ENCODE peak calls at places on chromosomes 13 and 19, in eight cellular contexts. U is aorta; H is A549; D is tibial nerve; P is AG10803; S is Peyer's patch; V is A673; W is CD4-positive, CD25-positive, alpha-beta regulatory T cell. O is an unnamed sample.

GRCh38 chr19:44549507-44549906 is 20.0 kb upstream of the CEACAM20 start:
- DNase-seq in H (no peak), V (no peak), D (no peak), S (no peak), W (no peak), U (no peak), P (no peak), O (no peak)

GRCh38 chr13:41039746-41040145 is 20.6 kb upstream of the ELF1 start:
- DNase-seq in U (no peak), P (no peak), W (no peak), D (no peak), V (no peak), S (no peak), H (no peak), O (no peak)

GRCh38 chr19:31962565-31962996 is 382.8 kb upstream of the ZNF507 start:
- DNase-seq in U (no peak), D (no peak), H (no peak), S (no peak), V (no peak), W (no peak), P (no peak), O (no peak)

GRCh38 chr13:113129480-113129879 is 6.9 kb downstream of the F10 start:
- DNase-seq in D (no peak), V (no peak), W (no peak), S (no peak), P (no peak), U (no peak), H (no peak), O (no peak)

GRCh38 chr19:34712606-34713261 is 21.3 kb upstream of the ZNF181 start:
- DNase-seq in P (peak), S (no peak), W (peak), V (peak), U (no peak), D (no peak), H (peak), O (no peak)

GRCh38 chr19:48629599-48630288 is 7.4 kb downstream of the DBP start:
- DNase-seq in S (peak), D (no peak), P (no peak), H (no peak), V (peak), U (peak), W (no peak), O (peak)

GRCh38 chr13:43008591-43008990 is 14.8 kb upstream of the DNAJC15 start:
- DNase-seq in U (no peak), P (peak), D (no peak), S (no peak), W (no peak), H (no peak), V (no peak), O (no peak)

GRCh38 chr13:24167666-24168391 is 7.3 kb downstream of the SPATA13 start:
- DNase-seq in D (no peak), W (no peak), H (no peak), U (no peak), V (no peak), P (peak), S (no peak), O (no peak)

GRCh38 chr13:35470671-35471465 is 5.6 kb downstream of the MAB21L1 start:
- DNase-seq in P (peak), W (no peak), V (no peak), H (no peak), S (peak), D (peak), U (peak), O (no peak)

GRCh38 chr13:95315752-95316151 is 14.5 kb upstream of the ABCC4 start:
- DNase-seq in W (no peak), U (no peak), V (no peak), D (no peak), H (peak), S (no peak), P (no peak), O (no peak)

GRCh38 chr13:51913421-51914136 is 51.8 kb downstream of the CCDC70 start:
- DNase-seq in W (no peak), V (no peak), S (no peak), H (no peak), D (no peak), P (no peak), U (no peak), O (no peak)

GRCh38 chr19:33677745-33678426 is 56.1 kb downstream of the CHST8 start:
- DNase-seq in D (no peak), V (no peak), W (no peak), U (no peak), H (no peak), P (no peak), S (no peak), O (peak)

GRCh38 chr19:15759962-15760565 is 22.3 kb downstream of the OR10H3 start:
- DNase-seq in U (no peak), H (peak), V (no peak), W (no peak), P (no peak), D (no peak), S (no peak), O (no peak)

GRCh38 chr13:114296902-114297301 is 15.5 kb downstream of the UPF3A start:
- DNase-seq in S (no peak), V (no peak), D (no peak), W (no peak), P (no peak), H (no peak), U (no peak), O (no peak)

GRCh38 chr19:29590278-29590677 is 15.8 kb upstream of the POP4 start:
- DNase-seq in P (no peak), D (no peak), H (no peak), S (no peak), U (no peak), V (no peak), W (no peak), O (no peak)

GRCh38 chr19:2270572-2271515 is 11.1 kb downstream of the PEAK3 start:
- DNase-seq in S (peak), H (peak), D (peak), W (peak), V (peak), P (peak), U (peak), O (peak)

GRCh38 chr13:44755872-44756271 is 179.7 kb upstream of the TSC22D1 start:
- DNase-seq in S (no peak), V (no peak), H (no peak), U (no peak), W (no peak), D (no peak), P (peak), O (no peak)

GRCh38 chr13:66886248-66886647 is 343.9 kb downstream of the PCDH9 start:
- DNase-seq in S (no peak), P (no peak), W (no peak), V (no peak), H (no peak), D (no peak), U (no peak), O (no peak)

GRCh38 chr19:32138416-32138815 is 207.0 kb upstream of the ZNF507 start:
- DNase-seq in W (no peak), S (no peak), V (peak), P (no peak), D (no peak), H (no peak), U (no peak), O (no peak)

GRCh38 chr13:109784590-109785140 is 1.7 kb downstream of the IRS2 start:
- DNase-seq in U (peak), D (peak), W (peak), P (peak), V (peak), S (peak), H (peak), O (peak)

GRCh38 chr13:78194904-78195639 is 276.4 kb upstream of the EDNRB start:
- DNase-seq in P (peak), V (peak), U (no peak), S (no peak), D (no peak), H (no peak), W (no peak), O (no peak)

GRCh38 chr13:75279834-75280369 is 202.1 kb downstream of the TBC1D4 start:
- DNase-seq in D (no peak), U (no peak), P (no peak), H (no peak), W (no peak), S (no peak), V (no peak), O (no peak)

GRCh38 chr19:44539236-44539819 is 9.9 kb upstream of the CEACAM20 start:
- DNase-seq in V (no peak), P (peak), S (no peak), H (no peak), D (no peak), U (no peak), W (no peak), O (no peak)

GRCh38 chr19:46225558-46226004 is 4.0 kb upstream of the IGFL1 start:
- DNase-seq in H (no peak), U (no peak), P (peak), V (no peak), D (no peak), W (no peak), S (no peak), O (no peak)

GRCh38 chr13:113410472-113411201 is 42.7 kb downstream of the ADPRHL1 start:
- DNase-seq in U (peak), H (peak), S (peak), W (no peak), P (peak), D (no peak), V (peak), O (peak)

GRCh38 chr13:39201075-39201630 is 162.9 kb downstream of the NHLRC3 start:
- DNase-seq in W (no peak), P (no peak), D (no peak), V (no peak), S (no peak), U (no peak), H (no peak), O (no peak)

GRCh38 chr19:35447870-35448492 is at the start of gene FFAR2:
- DNase-seq in V (no peak), D (no peak), U (no peak), S (no peak), P (no peak), H (no peak), W (no peak), O (no peak)

GRCh38 chr13:23279321-23279720 is 98.5 kb downstream of the SGCG start:
- DNase-seq in S (no peak), U (no peak), V (no peak), W (no peak), D (no peak), P (no peak), H (no peak), O (no peak)

GRCh38 chr13:76632388-76633044 is 253.7 kb downstream of the KCTD12 start:
- DNase-seq in H (no peak), D (no peak), S (no peak), P (no peak), V (no peak), U (no peak), W (no peak), O (no peak)

GRCh38 chr19:34217952-34218817 is 36.2 kb upstream of the GARRE1 start:
- DNase-seq in W (peak), H (peak), U (no peak), S (no peak), D (no peak), P (peak), V (peak), O (no peak)

GRCh38 chr13:20566917-20567755 is at the start of gene IFT88:
- DNase-seq in V (peak), U (peak), P (peak), W (peak), S (peak), D (peak), H (peak), O (peak)

GRCh38 chr13:48144413-48145035 is 49.6 kb upstream of the MED4 start:
- DNase-seq in H (no peak), S (no peak), P (peak), D (no peak), W (no peak), V (no peak), U (peak), O (no peak)

GRCh38 chr13:75440100-75440499 is 41.9 kb downstream of the TBC1D4 start:
- DNase-seq in V (no peak), H (no peak), D (no peak), W (no peak), P (no peak), U (no peak), S (no peak), O (no peak)

GRCh38 chr19:13962738-13963602 is 10.7 kb downstream of the DCAF15 start:
- DNase-seq in H (no peak), W (no peak), D (no peak), U (peak), S (no peak), P (no peak), V (no peak), O (no peak)

GRCh38 chr19:28665748-28666147 is 547.2 kb downstream of the UQCRFS1 start:
- DNase-seq in W (no peak), D (no peak), U (no peak), V (no peak), P (no peak), H (no peak), S (no peak), O (no peak)

GRCh38 chr19:8368136-8368535 is 4.2 kb downstream of the ANGPTL4 start:
- DNase-seq in D (no peak), W (no peak), U (no peak), S (no peak), P (no peak), H (no peak), V (no peak), O (no peak)

GRCh38 chr13:85498774-85499173 is 300.4 kb downstream of the SLITRK6 start:
- DNase-seq in U (no peak), P (no peak), S (no peak), H (no peak), V (no peak), W (no peak), D (no peak), O (no peak)

GRCh38 chr19:39498262-39499081 is at the start of gene DLL3:
- DNase-seq in V (peak), P (no peak), S (no peak), D (no peak), W (peak), H (no peak), U (no peak), O (no peak)

GRCh38 chr19:39499932-39500331 is 1.2 kb downstream of the DLL3 start:
- DNase-seq in H (no peak), V (no peak), S (no peak), W (no peak), U (no peak), D (no peak), P (no peak), O (no peak)

GRCh38 chr19:39496063-39496462 is 2.7 kb upstream of the DLL3 start:
- DNase-seq in U (no peak), D (no peak), P (no peak), W (no peak), S (no peak), H (no peak), V (no peak), O (no peak)

GRCh38 chr19:39499082-39499642 is 415 bp downstream of the DLL3 start:
- DNase-seq in D (no peak), P (no peak), V (peak), H (no peak), S (no peak), W (no peak), U (no peak), O (no peak)

GRCh38 chr19:39497850-39498261 is 891 bp upstream of the DLL3 start:
- DNase-seq in D (no peak), U (peak), V (peak), P (no peak), S (peak), W (no peak), H (peak), O (no peak)
- H3K4me3 ChIP-seq in D (no peak), U (no peak), V (peak), P (peak), S (peak), W (peak), H (peak), O (no peak)

GRCh38 chr19:53595510-53595867 is 36.3 kb upstream of the DPRX start:
- DNase-seq in P (no peak), H (no peak), U (no peak), V (no peak), S (no peak), D (no peak), W (no peak), O (no peak)
- H3K4me3 ChIP-seq in P (no peak), H (no peak), U (no peak), V (no peak), S (no peak), D (no peak), W (no peak), O (no peak)

GRCh38 chr19:21767065-21767800 is at the start of gene ZNF100:
- DNase-seq in U (peak), V (peak), P (peak), D (peak), H (no peak), W (peak), S (peak), O (peak)

DNA sequence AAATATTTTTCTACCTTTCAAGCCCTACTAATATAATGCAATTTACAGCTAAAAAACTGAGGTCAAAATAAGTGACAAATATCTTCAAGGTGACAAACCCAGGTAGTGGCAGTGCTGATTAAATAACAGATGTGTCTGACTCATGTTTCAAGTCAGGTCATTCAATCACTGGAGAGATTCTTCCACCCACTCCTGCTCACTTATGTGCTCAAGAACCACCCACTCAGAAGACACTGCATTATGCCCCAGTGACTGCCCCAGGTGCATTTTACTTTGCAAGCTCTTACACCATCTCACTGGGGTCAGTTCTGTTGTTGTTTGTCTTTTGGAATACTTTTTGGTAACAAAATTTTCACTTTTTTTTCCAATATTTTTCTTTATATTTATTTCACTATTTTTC is 2.2 kb downstream of the ZNF100 start:
- DNase-seq in S (no peak), W (no peak), D (no peak), V (no peak), U (no peak), P (no peak), H (no peak), O (no peak)
- H3K4me3 ChIP-seq in S (no peak), W (no peak), D (no peak), V (no peak), U (no peak), P (no peak), H (no peak), O (no peak)

GRCh38 chr19:41935781-41936415 is 7.6 kb upstream of the ERFL start:
- DNase-seq in V (no peak), H (no peak), P (no peak), U (no peak), W (no peak), D (no peak), S (no peak), O (no peak)
- H3K4me3 ChIP-seq in V (no peak), H (no peak), P (no peak), U (no peak), W (no peak), D (no peak), S (no peak), O (no peak)

DNA sequence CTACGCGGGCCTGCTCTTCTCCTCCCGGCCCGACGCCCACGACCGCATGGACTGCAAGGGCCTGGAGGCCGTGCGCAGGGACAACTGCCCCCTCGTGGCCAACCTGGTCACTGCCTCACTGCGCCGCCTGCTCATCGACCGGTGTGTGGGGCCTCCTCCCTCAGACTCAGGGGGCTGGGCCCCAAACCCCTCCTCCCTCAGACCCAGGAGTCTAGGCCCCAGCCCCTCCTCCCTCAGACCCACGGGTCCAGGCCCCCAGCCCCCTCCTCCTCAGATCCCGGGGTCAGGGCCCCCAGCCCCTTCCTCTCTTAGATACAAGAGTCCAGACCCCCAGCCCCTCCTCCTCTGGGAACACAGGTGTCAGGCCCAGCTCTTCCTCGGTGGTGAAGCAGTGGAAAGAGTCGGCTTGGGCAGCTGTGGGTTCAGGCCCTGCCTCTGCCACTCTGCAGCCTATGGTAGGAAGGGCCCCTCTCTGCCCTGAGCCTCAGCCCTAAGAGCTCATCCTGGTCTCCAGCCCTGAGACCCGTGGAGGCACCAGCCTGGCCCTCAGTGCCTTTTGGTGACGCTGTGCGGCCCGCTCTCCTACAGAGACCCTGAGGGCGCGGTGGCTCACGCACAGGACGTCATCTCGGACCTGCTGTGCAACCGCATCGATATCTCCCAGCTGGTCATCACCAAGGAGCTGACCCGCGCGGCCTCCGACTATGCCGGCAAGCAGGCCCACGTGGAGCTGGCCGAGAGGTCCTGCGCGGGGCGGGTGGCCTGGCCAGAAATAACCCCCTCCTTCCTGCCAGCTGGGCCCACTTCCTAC is 3.7 kb upstream of the SPIB start:
- DNase-seq in H (peak), U (peak), W (peak), S (peak), D (peak), V (peak), P (peak), O (peak)
- H3K4me3 ChIP-seq in H (no peak), U (no peak), W (no peak), S (peak), D (no peak), V (no peak), P (no peak), O (no peak)

GRCh38 chr13:50127726-50128291 is 112.6 kb downstream of the KCNRG start:
- DNase-seq in V (no peak), U (peak), D (no peak), W (peak), H (no peak), S (no peak), P (no peak), O (no peak)
- H3K4me3 ChIP-seq in V (no peak), U (no peak), D (peak), W (peak), H (no peak), S (peak), P (peak), O (peak)

GRCh38 chr19:18737954-18738351 is 53.2 kb downstream of the COMP start:
- DNase-seq in S (no peak), V (no peak), W (no peak), H (no peak), D (no peak), U (no peak), P (no peak), O (no peak)
- H3K4me3 ChIP-seq in S (no peak), V (no peak), W (no peak), H (no peak), D (no peak), U (no peak), P (no peak), O (no peak)

DNA sequence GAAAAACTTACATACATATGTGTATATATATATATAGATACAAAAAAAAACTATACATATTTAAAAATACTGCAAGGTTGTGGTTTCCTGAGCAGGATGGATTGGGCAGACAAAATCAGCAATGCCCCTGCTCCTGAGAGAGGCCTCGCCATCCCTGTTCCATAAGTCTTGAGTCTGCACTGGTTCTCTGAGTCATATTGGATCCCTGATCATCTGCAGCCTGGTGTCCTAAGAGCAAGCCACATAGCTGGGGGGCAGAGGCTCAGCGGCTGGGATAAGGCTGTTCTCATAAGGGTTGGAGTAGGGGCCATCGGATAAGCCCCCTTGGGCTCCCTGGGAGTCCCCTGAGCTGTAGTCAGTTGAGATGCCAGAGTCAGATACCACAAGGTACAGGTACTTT is 3.3 kb downstream of the SWSAP1 start:
- DNase-seq in S (no peak), V (no peak), P (peak), W (no peak), U (no peak), H (no peak), D (no peak), O (no peak)
- H3K4me3 ChIP-seq in S (no peak), V (no peak), P (no peak), W (no peak), U (no peak), H (no peak), D (no peak), O (no peak)

O was measured in upper lobe of right lung.